ENCODE peak calls at places on chromosomes 16 and 17, in six cellular contexts. J is A549; T is anterior cingulate cortex; F is body of pancreas; R is CD8-positive, alpha-beta T cell; D is bronchial epithelial cell. X is an unnamed sample.

GRCh38 chr17:7563115-7563869 is 1.6 kb downstream of the SENP3 start:
- DNase-seq in J (no peak), T (no peak), F (no peak), R (no peak), D (no peak), X (no peak)

GRCh38 chr17:67500677-67501300 is 123.7 kb downstream of the PITPNC1 start:
- DNase-seq in J (no peak), T (no peak), F (no peak), R (no peak), D (no peak), X (no peak)

GRCh38 chr16:47848481-47849109 is 307.2 kb downstream of the ABCC12 start:
- DNase-seq in J (no peak), T (peak), F (peak), R (no peak), D (peak), X (peak)

GRCh38 chr16:75097941-75098897 is 18.4 kb downstream of the LDHD start:
- DNase-seq in J (no peak), T (peak), F (no peak), R (peak), D (peak), X (no peak)

GRCh38 chr16:86566601-86566965 is at the start of gene FOXC2:
- DNase-seq in J (peak), T (no peak), F (peak), R (no peak), D (peak), X (peak)

GRCh38 chr17:7208027-7208571 is 11.5 kb downstream of the DLG4 start:
- DNase-seq in J (no peak), T (no peak), F (peak), R (no peak), D (no peak), X (no peak)

GRCh38 chr17:8555062-8555461 is 75.5 kb downstream of the MYH10 start:
- DNase-seq in J (no peak), T (no peak), F (no peak), R (no peak), D (peak), X (no peak)

GRCh38 chr16:75251280-75252048 is at the start of gene BCAR1:
- DNase-seq in J (peak), T (peak), F (peak), R (no peak), D (peak), X (peak)

GRCh38 chr17:17959520-17960361 is 12.5 kb downstream of the TOM1L2 start:
- DNase-seq in J (peak), T (no peak), F (no peak), R (no peak), D (no peak), X (no peak)

GRCh38 chr16:75837681-75838080 is 111.4 kb upstream of the CPHXL start:
- DNase-seq in J (no peak), T (no peak), F (no peak), R (no peak), D (no peak), X (no peak)

GRCh38 chr16:58299757-58300349 is 5.0 kb upstream of the PRSS54 start:
- DNase-seq in J (no peak), T (no peak), F (no peak), R (no peak), D (peak), X (no peak)

GRCh38 chr17:61040666-61041065 is 359.0 kb upstream of the TBX2 start:
- DNase-seq in J (no peak), T (no peak), F (no peak), R (no peak), D (no peak), X (no peak)

GRCh38 chr16:65619606-65620005 is 497.7 kb upstream of the CDH11 start:
- DNase-seq in J (no peak), T (no peak), F (no peak), R (no peak), D (peak), X (no peak)

GRCh38 chr17:40307001-40307690 is 1.8 kb upstream of the RARA start:
- DNase-seq in J (no peak), T (no peak), F (no peak), R (no peak), D (no peak), X (no peak)

GRCh38 chr16:8996891-8997290 is 33.2 kb upstream of the USP7 start:
- DNase-seq in J (no peak), T (no peak), F (no peak), R (no peak), D (no peak), X (no peak)

GRCh38 chr17:4679652-4680051 is 24.3 kb downstream of the PELP1 start:
- DNase-seq in J (peak), T (no peak), F (no peak), R (no peak), D (peak), X (peak)

GRCh38 chr16:15650698-15651161 is 685 bp downstream of the NDE1 start:
- DNase-seq in J (no peak), T (no peak), F (no peak), R (no peak), D (no peak), X (no peak)

GRCh38 chr17:74795327-74796020 is 19.3 kb upstream of the NAT9 start:
- DNase-seq in J (no peak), T (peak), F (no peak), R (no peak), D (no peak), X (no peak)

GRCh38 chr16:64754279-64754678 is 367.6 kb downstream of the CDH11 start:
- DNase-seq in J (no peak), T (no peak), F (no peak), R (no peak), D (no peak), X (no peak)

GRCh38 chr16:3902731-3903130 is 22.2 kb upstream of the CREBBP start:
- DNase-seq in J (no peak), T (no peak), F (no peak), R (no peak), D (no peak), X (no peak)

GRCh38 chr17:18226284-18226945 is 980 bp downstream of the LLGL1 start:
- DNase-seq in J (no peak), T (no peak), F (no peak), R (no peak), D (no peak), X (no peak)

GRCh38 chr17:50660042-50660886 is 25.6 kb downstream of the ABCC3 start:
- DNase-seq in J (peak), T (no peak), F (peak), R (no peak), D (no peak), X (no peak)

GRCh38 chr16:48965391-48965790 is 316.2 kb downstream of the CBLN1 start:
- DNase-seq in J (no peak), T (no peak), F (no peak), R (no peak), D (peak), X (no peak)

GRCh38 chr16:65122724-65122973 is 786 bp upstream of the CDH11 start:
- DNase-seq in J (no peak), T (no peak), F (no peak), R (no peak), D (no peak), X (no peak)

GRCh38 chr17:17320188-17320910 is 17.2 kb downstream of the NT5M start:
- DNase-seq in J (no peak), T (no peak), F (no peak), R (no peak), D (no peak), X (no peak)

GRCh38 chr17:33594000-33594399 is 300.9 kb upstream of the ASIC2 start:
- DNase-seq in J (no peak), T (no peak), F (peak), R (no peak), D (no peak), X (no peak)

GRCh38 chr17:72931163-72931562 is 161.3 kb downstream of the SLC39A11 start:
- DNase-seq in J (no peak), T (peak), F (peak), R (no peak), D (no peak), X (no peak)

GRCh38 chr17:13293421-13293820 is 275.6 kb upstream of the ELAC2 start:
- DNase-seq in J (no peak), T (no peak), F (no peak), R (no peak), D (no peak), X (no peak)

GRCh38 chr17:66702106-66702936 is 132.6 kb upstream of the CACNG5 start:
- DNase-seq in J (no peak), T (no peak), F (no peak), R (no peak), D (peak), X (no peak)

GRCh38 chr17:45221081-45221996 is at the start of gene FMNL1:
- DNase-seq in J (no peak), T (no peak), F (no peak), R (peak), D (no peak), X (peak)

GRCh38 chr16:74942977-74943918 is 41.7 kb downstream of the WDR59 start:
- DNase-seq in J (no peak), T (no peak), F (no peak), R (no peak), D (no peak), X (no peak)

GRCh38 chr17:58421711-58422110 is 4.4 kb upstream of the RNF43 start:
- DNase-seq in J (no peak), T (no peak), F (no peak), R (no peak), D (no peak), X (no peak)

GRCh38 chr17:1169471-1169908 is 10.3 kb downstream of the ABR start:
- DNase-seq in J (no peak), T (peak), F (no peak), R (no peak), D (no peak), X (no peak)

GRCh38 chr16:88655733-88656281 is 5.0 kb upstream of the CYBA start:
- DNase-seq in J (no peak), T (no peak), F (no peak), R (no peak), D (no peak), X (no peak)

GRCh38 chr17:42514279-42514678 is 21.8 kb upstream of the NAGLU start:
- DNase-seq in J (no peak), T (no peak), F (no peak), R (no peak), D (no peak), X (no peak)